ENCODE peak calls at places on chromosomes 16 and 17, in eight cellular contexts. One of them, this sample, is unnamed.

GRCh38 chr17:27559506-27559931 is 71.5 kb upstream of the LGALS9 start:
- DNase-seq in CD8-positive, alpha-beta T cell: no peak
- DNase-seq in AG10803: peak; percentile 81
- DNase-seq in HFF-Myc: no peak
- DNase-seq in lower leg skin: no peak
- DNase-seq in cardiac muscle cell: no peak
- DNase-seq in fibroblast of pulmonary artery: peak; percentile 94
- DNase-seq in IMR-90: peak; percentile 87
- DNase-seq in this sample: peak; percentile 93

GRCh38 chr17:82911822-82912221 is 72.0 kb upstream of the ZNF750 start:
- DNase-seq in CD8-positive, alpha-beta T cell: no peak
- DNase-seq in fibroblast of pulmonary artery: no peak
- DNase-seq in HFF-Myc: no peak
- DNase-seq in AG10803: no peak
- DNase-seq in cardiac muscle cell: no peak
- DNase-seq in lower leg skin: no peak
- DNase-seq in IMR-90: no peak
- DNase-seq in this sample: no peak

GRCh38 chr17:36756695-36757094 is 155.3 kb downstream of the MRM1 start:
- DNase-seq in CD8-positive, alpha-beta T cell: no peak
- DNase-seq in HFF-Myc: no peak
- DNase-seq in IMR-90: no peak
- DNase-seq in lower leg skin: no peak
- DNase-seq in cardiac muscle cell: no peak
- DNase-seq in fibroblast of pulmonary artery: no peak
- DNase-seq in AG10803: no peak
- DNase-seq in this sample: no peak

GRCh38 chr16:51134269-51134812 is 16.7 kb downstream of the SALL1 start:
- DNase-seq in AG10803: no peak
- DNase-seq in CD8-positive, alpha-beta T cell: no peak
- DNase-seq in HFF-Myc: no peak
- DNase-seq in cardiac muscle cell: peak; percentile 30
- DNase-seq in fibroblast of pulmonary artery: no peak
- DNase-seq in IMR-90: no peak
- DNase-seq in lower leg skin: no peak
- DNase-seq in this sample: no peak

GRCh38 chr17:8152112-8152775 is at the start of gene PER1:
- DNase-seq in CD8-positive, alpha-beta T cell: peak; percentile 69
- DNase-seq in fibroblast of pulmonary artery: peak; percentile 98
- DNase-seq in cardiac muscle cell: peak; percentile 96
- DNase-seq in IMR-90: peak; percentile 93
- DNase-seq in AG10803: peak; percentile 95
- DNase-seq in HFF-Myc: peak; percentile 82
- DNase-seq in lower leg skin: peak; percentile 96
- DNase-seq in this sample: peak; percentile 99

GRCh38 chr17:1137465-1137894 is 42.3 kb downstream of the ABR start:
- DNase-seq in HFF-Myc: no peak
- DNase-seq in cardiac muscle cell: no peak
- DNase-seq in IMR-90: no peak
- DNase-seq in CD8-positive, alpha-beta T cell: no peak
- DNase-seq in fibroblast of pulmonary artery: peak; percentile 30
- DNase-seq in AG10803: peak; percentile 74
- DNase-seq in lower leg skin: no peak
- DNase-seq in this sample: no peak

GRCh38 chr17:63917646-63918045 is 993 bp downstream of the GH1 start:
- DNase-seq in cardiac muscle cell: no peak
- DNase-seq in AG10803: no peak
- DNase-seq in CD8-positive, alpha-beta T cell: no peak
- DNase-seq in fibroblast of pulmonary artery: no peak
- DNase-seq in lower leg skin: no peak
- DNase-seq in HFF-Myc: no peak
- DNase-seq in IMR-90: no peak
- DNase-seq in this sample: no peak

GRCh38 chr16:66489818-66490217 is 60.1 kb downstream of the TK2 start:
- DNase-seq in CD8-positive, alpha-beta T cell: no peak
- DNase-seq in fibroblast of pulmonary artery: no peak
- DNase-seq in cardiac muscle cell: no peak
- DNase-seq in HFF-Myc: no peak
- DNase-seq in IMR-90: no peak
- DNase-seq in lower leg skin: no peak
- DNase-seq in AG10803: no peak
- DNase-seq in this sample: no peak

GRCh38 chr17:39926135-39926587 is 1.2 kb downstream of the ORMDL3 start:
- DNase-seq in HFF-Myc: no peak
- DNase-seq in AG10803: no peak
- DNase-seq in lower leg skin: no peak
- DNase-seq in cardiac muscle cell: peak; percentile 18
- DNase-seq in fibroblast of pulmonary artery: no peak
- DNase-seq in CD8-positive, alpha-beta T cell: no peak
- DNase-seq in IMR-90: no peak
- DNase-seq in this sample: no peak
- H3K4me3 ChIP-seq in HFF-Myc: peak overlapping the region; percentile 81
- H3K4me3 ChIP-seq in AG10803: peak overlapping the region; percentile 80
- H3K4me3 ChIP-seq in lower leg skin: no peak overlapping the region
- H3K4me3 ChIP-seq in cardiac muscle cell: peak overlapping the region; percentile 94
- H3K4me3 ChIP-seq in fibroblast of pulmonary artery: peak overlapping the region; percentile 83
- H3K4me3 ChIP-seq in CD8-positive, alpha-beta T cell: peak overlapping the region; percentile 90
- H3K4me3 ChIP-seq in IMR-90: peak overlapping the region; percentile 56
- H3K4me3 ChIP-seq in this sample: peak overlapping the region; percentile 83

DNA sequence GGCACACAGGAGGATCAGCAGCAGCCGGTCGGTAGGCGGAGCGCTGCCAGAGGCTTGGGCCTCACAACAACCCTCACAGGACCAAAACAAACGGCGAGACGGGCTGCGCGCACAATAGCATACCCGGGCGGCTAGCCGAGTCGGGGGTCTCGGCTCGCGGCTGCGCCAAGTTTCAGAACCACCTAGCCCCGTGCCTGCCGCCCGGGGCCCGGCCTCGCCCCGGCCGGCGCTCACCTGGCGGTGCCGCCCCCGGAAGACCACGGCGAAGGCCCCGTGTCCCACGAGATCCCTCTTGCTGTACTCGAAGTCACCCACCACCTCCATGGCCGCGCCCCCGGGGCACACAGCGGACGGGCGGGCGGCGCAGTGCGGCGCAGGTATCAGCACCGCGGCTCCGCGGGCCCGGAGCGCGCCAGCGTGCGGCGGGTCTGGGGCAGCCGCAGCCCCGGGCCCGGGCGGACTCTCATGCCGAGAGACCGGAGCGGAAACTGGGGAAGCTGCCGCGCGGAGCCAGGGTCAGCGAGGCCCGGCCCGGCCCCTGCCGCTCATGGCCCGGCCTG is 562 bp downstream of the ULK2 start:
- DNase-seq in IMR-90: peak; percentile 54
- DNase-seq in AG10803: peak; percentile 61
- DNase-seq in cardiac muscle cell: peak; percentile 81
- DNase-seq in HFF-Myc: no peak
- DNase-seq in CD8-positive, alpha-beta T cell: peak; percentile 29
- DNase-seq in fibroblast of pulmonary artery: peak; percentile 62
- DNase-seq in lower leg skin: no peak
- DNase-seq in this sample: peak; percentile 69
- TF ChIP-seq CTCF in IMR-90: peak; percentile 31
- TF ChIP-seq CTCF in AG10803: peak; percentile 42
- TF ChIP-seq CTCF in cardiac muscle cell: peak; percentile 42
- TF ChIP-seq CTCF in HFF-Myc: peak; percentile 38
- TF ChIP-seq CTCF in CD8-positive, alpha-beta T cell: peak; percentile 7
- TF ChIP-seq CTCF in fibroblast of pulmonary artery: peak; percentile 33
- TF ChIP-seq CTCF in lower leg skin: no peak
- TF ChIP-seq CTCF in this sample: peak; percentile 47

GRCh38 chr17:78172284-78173024 is 4.1 kb downstream of the SYNGR2 start:
- DNase-seq in cardiac muscle cell: peak; percentile 87
- DNase-seq in CD8-positive, alpha-beta T cell: no peak
- DNase-seq in fibroblast of pulmonary artery: no peak
- DNase-seq in lower leg skin: no peak
- DNase-seq in HFF-Myc: no peak
- DNase-seq in IMR-90: peak; percentile 49
- DNase-seq in AG10803: no peak
- DNase-seq in this sample: peak; percentile 44
- H3K4me3 ChIP-seq in cardiac muscle cell: no peak overlapping the region
- H3K4me3 ChIP-seq in CD8-positive, alpha-beta T cell: no peak overlapping the region
- H3K4me3 ChIP-seq in fibroblast of pulmonary artery: no peak overlapping the region
- H3K4me3 ChIP-seq in lower leg skin: no peak overlapping the region
- H3K4me3 ChIP-seq in HFF-Myc: no peak overlapping the region
- H3K4me3 ChIP-seq in IMR-90: no peak overlapping the region
- H3K4me3 ChIP-seq in AG10803: no peak overlapping the region
- H3K4me3 ChIP-seq in this sample: no peak overlapping the region

GRCh38 chr16:28042856-28043255 is 20.7 kb downstream of the GSG1L start:
- DNase-seq in HFF-Myc: no peak
- DNase-seq in cardiac muscle cell: no peak
- DNase-seq in IMR-90: peak; percentile 27
- DNase-seq in fibroblast of pulmonary artery: peak; percentile 4
- DNase-seq in AG10803: peak; percentile 33
- DNase-seq in CD8-positive, alpha-beta T cell: no peak
- DNase-seq in lower leg skin: no peak
- DNase-seq in this sample: peak; percentile 6
- TF ChIP-seq CTCF in HFF-Myc: no peak
- TF ChIP-seq CTCF in cardiac muscle cell: no peak
- TF ChIP-seq CTCF in IMR-90: no peak
- TF ChIP-seq CTCF in fibroblast of pulmonary artery: no peak
- TF ChIP-seq CTCF in AG10803: no peak
- TF ChIP-seq CTCF in CD8-positive, alpha-beta T cell: no peak
- TF ChIP-seq CTCF in lower leg skin: no peak
- TF ChIP-seq CTCF in this sample: no peak

DNA sequence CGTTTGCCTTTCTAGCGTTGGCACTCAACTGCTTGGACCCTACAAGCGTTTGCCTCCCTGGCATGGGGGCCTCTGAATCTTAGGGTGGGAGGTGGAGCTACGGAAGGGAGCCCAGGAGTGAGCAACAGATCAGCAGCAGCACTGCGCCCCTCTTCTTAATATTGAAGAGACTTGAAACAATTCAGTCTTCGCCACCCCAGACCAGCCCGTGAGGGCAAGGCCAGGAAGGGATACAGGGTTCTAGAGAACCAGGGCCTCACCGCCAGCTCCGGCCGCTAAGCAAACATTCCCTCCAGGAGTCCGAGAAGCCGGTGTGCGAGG is 1.5 kb upstream of the GPRC5C start:
- DNase-seq in cardiac muscle cell: no peak
- DNase-seq in HFF-Myc: no peak
- DNase-seq in AG10803: no peak
- DNase-seq in lower leg skin: no peak
- DNase-seq in IMR-90: no peak
- DNase-seq in fibroblast of pulmonary artery: no peak
- DNase-seq in CD8-positive, alpha-beta T cell: no peak
- DNase-seq in this sample: no peak
- H3K4me3 ChIP-seq in cardiac muscle cell: peak overlapping the region; percentile 79
- H3K4me3 ChIP-seq in HFF-Myc: no peak overlapping the region
- H3K4me3 ChIP-seq in AG10803: peak overlapping the region; percentile 24
- H3K4me3 ChIP-seq in lower leg skin: no peak overlapping the region
- H3K4me3 ChIP-seq in IMR-90: no peak overlapping the region
- H3K4me3 ChIP-seq in fibroblast of pulmonary artery: peak overlapping the region; percentile 59
- H3K4me3 ChIP-seq in CD8-positive, alpha-beta T cell: no peak overlapping the region
- H3K4me3 ChIP-seq in this sample: no peak overlapping the region

DNA sequence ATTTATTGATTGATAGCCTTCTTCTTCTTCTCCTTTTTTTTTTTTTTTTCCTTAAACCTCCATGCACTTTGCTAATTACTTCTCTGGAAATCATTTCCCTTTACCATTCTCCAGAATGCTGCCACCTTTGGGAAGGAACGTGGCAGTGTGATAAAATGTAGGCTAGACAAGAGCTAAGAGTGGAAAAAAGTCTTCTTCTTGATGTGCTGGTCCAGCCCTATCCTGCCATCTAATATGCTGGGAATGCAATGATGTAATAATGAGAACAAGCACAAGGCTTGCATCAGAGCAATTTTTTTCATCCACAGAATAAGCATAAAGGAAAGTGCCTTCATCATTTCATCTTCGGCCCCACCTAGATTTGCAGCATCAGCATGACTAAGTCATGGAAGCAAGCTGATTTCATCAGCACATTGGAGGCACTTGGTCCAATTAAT is 128.7 kb upstream of the ZFHX3 start:
- DNase-seq in AG10803: peak; percentile 95
- DNase-seq in lower leg skin: no peak
- DNase-seq in IMR-90: peak; percentile 94
- DNase-seq in fibroblast of pulmonary artery: peak; percentile 93
- DNase-seq in CD8-positive, alpha-beta T cell: no peak
- DNase-seq in cardiac muscle cell: peak; percentile 25
- DNase-seq in HFF-Myc: no peak
- DNase-seq in this sample: peak; percentile 91
- TF ChIP-seq CTCF in AG10803: peak; percentile 55
- TF ChIP-seq CTCF in lower leg skin: no peak
- TF ChIP-seq CTCF in IMR-90: peak; percentile 50
- TF ChIP-seq CTCF in fibroblast of pulmonary artery: peak; percentile 57
- TF ChIP-seq CTCF in CD8-positive, alpha-beta T cell: no peak
- TF ChIP-seq CTCF in cardiac muscle cell: peak; percentile 55
- TF ChIP-seq CTCF in HFF-Myc: peak; percentile 45
- TF ChIP-seq CTCF in this sample: peak; percentile 55

GRCh38 chr17:60743282-60743681 is 65.6 kb downstream of the BCAS3 start:
- DNase-seq in cardiac muscle cell: no peak
- DNase-seq in CD8-positive, alpha-beta T cell: no peak
- DNase-seq in lower leg skin: no peak
- DNase-seq in IMR-90: no peak
- DNase-seq in fibroblast of pulmonary artery: no peak
- DNase-seq in AG10803: no peak
- DNase-seq in HFF-Myc: no peak
- DNase-seq in this sample: no peak
- H3K4me3 ChIP-seq in cardiac muscle cell: no peak overlapping the region
- H3K4me3 ChIP-seq in CD8-positive, alpha-beta T cell: no peak overlapping the region
- H3K4me3 ChIP-seq in lower leg skin: no peak overlapping the region
- H3K4me3 ChIP-seq in IMR-90: peak overlapping the region; percentile 44
- H3K4me3 ChIP-seq in fibroblast of pulmonary artery: peak overlapping the region; percentile 23
- H3K4me3 ChIP-seq in AG10803: no peak overlapping the region
- H3K4me3 ChIP-seq in HFF-Myc: no peak overlapping the region
- H3K4me3 ChIP-seq in this sample: no peak overlapping the region

DNA sequence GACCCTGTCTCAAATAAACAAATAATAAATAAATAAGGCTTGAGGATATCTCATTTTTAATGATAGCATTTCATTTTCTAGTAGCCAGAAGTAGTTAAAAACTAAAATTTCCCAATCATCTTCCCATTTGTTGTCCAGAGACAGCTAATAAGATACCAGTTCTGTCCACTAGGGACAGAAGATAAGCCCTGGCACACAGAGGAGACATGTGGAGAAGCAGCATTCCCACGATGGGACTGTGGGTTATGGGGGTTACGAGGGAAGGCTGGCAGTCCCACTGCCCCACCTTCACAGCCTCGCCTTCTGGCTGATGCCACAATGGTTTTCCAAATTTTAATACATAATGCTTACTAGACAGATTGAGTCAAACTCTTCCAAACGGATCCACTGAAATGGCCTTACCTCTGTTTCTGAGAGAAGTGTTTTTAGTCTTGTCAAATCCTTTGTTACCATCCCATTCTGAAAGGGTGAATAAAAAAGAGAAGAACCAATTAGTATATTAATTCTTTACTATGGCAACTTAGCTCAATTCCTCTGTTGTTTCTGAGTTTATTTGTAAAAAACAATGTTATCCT is 44.2 kb downstream of the HELZ start:
- DNase-seq in lower leg skin: no peak
- DNase-seq in IMR-90: no peak
- DNase-seq in HFF-Myc: no peak
- DNase-seq in CD8-positive, alpha-beta T cell: no peak
- DNase-seq in fibroblast of pulmonary artery: peak; percentile 23
- DNase-seq in AG10803: no peak
- DNase-seq in cardiac muscle cell: no peak
- DNase-seq in this sample: no peak
- TF ChIP-seq CTCF in lower leg skin: no peak
- TF ChIP-seq CTCF in IMR-90: peak; percentile 31
- TF ChIP-seq CTCF in HFF-Myc: peak; percentile 58
- TF ChIP-seq CTCF in CD8-positive, alpha-beta T cell: peak; percentile 55
- TF ChIP-seq CTCF in fibroblast of pulmonary artery: peak; percentile 58
- TF ChIP-seq CTCF in AG10803: peak; percentile 57
- TF ChIP-seq CTCF in cardiac muscle cell: peak; percentile 47
- TF ChIP-seq CTCF in this sample: peak; percentile 62